ENCODE peak calls at places on chromosome 22, in nine cellular contexts. One of them, this sample, is unnamed.

GRCh38 chr22:17777005-17777716 is 2.9 kb upstream of the BID start:
- DNase-seq in cardiac fibroblast: no peak
- DNase-seq in glutamatergic neuron: no peak
- DNase-seq in stomach: peak; percentile 55
- DNase-seq in amniotic stem cell: no peak
- DNase-seq in GM23338: no peak
- DNase-seq in H9: no peak
- DNase-seq in neural crest cell: no peak
- DNase-seq in WTC11: no peak
- DNase-seq in this sample: no peak

GRCh38 chr22:44758354-44758969 is 6.1 kb downstream of the ARHGAP8 start:
- DNase-seq in GM23338: no peak
- DNase-seq in amniotic stem cell: peak; percentile 44
- DNase-seq in WTC11: no peak
- DNase-seq in cardiac fibroblast: peak; percentile 44
- DNase-seq in H9: no peak
- DNase-seq in stomach: no peak
- DNase-seq in glutamatergic neuron: no peak
- DNase-seq in neural crest cell: no peak
- DNase-seq in this sample: peak; percentile 72

GRCh38 chr22:27533105-27533504 is 268.5 kb downstream of the MN1 start:
- DNase-seq in glutamatergic neuron: no peak
- DNase-seq in H9: no peak
- DNase-seq in amniotic stem cell: no peak
- DNase-seq in neural crest cell: no peak
- DNase-seq in GM23338: no peak
- DNase-seq in stomach: no peak
- DNase-seq in WTC11: no peak
- DNase-seq in cardiac fibroblast: no peak
- DNase-seq in this sample: no peak

GRCh38 chr22:37752189-37753061 is 55.3 kb upstream of the GCAT start:
- DNase-seq in neural crest cell: peak; percentile 30
- DNase-seq in GM23338: no peak
- DNase-seq in glutamatergic neuron: no peak
- DNase-seq in H9: no peak
- DNase-seq in cardiac fibroblast: peak; percentile 99
- DNase-seq in amniotic stem cell: peak; percentile 87
- DNase-seq in stomach: peak; percentile 93
- DNase-seq in WTC11: no peak
- DNase-seq in this sample: peak; percentile 98

GRCh38 chr22:25746012-25746373 is 4.0 kb downstream of the MYO18B start:
- DNase-seq in amniotic stem cell: no peak
- DNase-seq in cardiac fibroblast: peak; percentile 39
- DNase-seq in H9: no peak
- DNase-seq in WTC11: no peak
- DNase-seq in stomach: no peak
- DNase-seq in glutamatergic neuron: no peak
- DNase-seq in neural crest cell: no peak
- DNase-seq in GM23338: no peak
- DNase-seq in this sample: peak; percentile 3

GRCh38 chr22:30219049-30219448 is 27.5 kb downstream of the LIF start:
- DNase-seq in neural crest cell: no peak
- DNase-seq in cardiac fibroblast: no peak
- DNase-seq in H9: no peak
- DNase-seq in stomach: no peak
- DNase-seq in glutamatergic neuron: no peak
- DNase-seq in GM23338: no peak
- DNase-seq in WTC11: no peak
- DNase-seq in amniotic stem cell: no peak
- DNase-seq in this sample: no peak

GRCh38 chr22:23833017-23833795 is 5.6 kb downstream of the DERL3 start:
- DNase-seq in stomach: no peak
- DNase-seq in GM23338: no peak
- DNase-seq in amniotic stem cell: no peak
- DNase-seq in cardiac fibroblast: no peak
- DNase-seq in WTC11: no peak
- DNase-seq in H9: no peak
- DNase-seq in glutamatergic neuron: no peak
- DNase-seq in neural crest cell: no peak
- DNase-seq in this sample: no peak

GRCh38 chr22:21641417-21641794 is 696 bp upstream of the SDF2L1 start:
- DNase-seq in WTC11: no peak
- DNase-seq in H9: peak; percentile 60
- DNase-seq in glutamatergic neuron: peak; percentile 67
- DNase-seq in GM23338: peak; percentile 68
- DNase-seq in amniotic stem cell: peak; percentile 20
- DNase-seq in cardiac fibroblast: peak; percentile 65
- DNase-seq in stomach: peak; percentile 53
- DNase-seq in neural crest cell: peak; percentile 57
- DNase-seq in this sample: peak; percentile 44

GRCh38 chr22:22110548-22111266 is 128.1 kb upstream of the TOP3B start:
- DNase-seq in stomach: no peak
- DNase-seq in amniotic stem cell: no peak
- DNase-seq in glutamatergic neuron: peak; percentile 79
- DNase-seq in neural crest cell: peak; percentile 48
- DNase-seq in WTC11: peak; percentile 63
- DNase-seq in GM23338: peak; percentile 74
- DNase-seq in cardiac fibroblast: peak; percentile 52
- DNase-seq in H9: peak; percentile 51
- DNase-seq in this sample: peak; percentile 73

GRCh38 chr22:25453058-25453457 is 111.4 kb upstream of the GRK3 start:
- DNase-seq in amniotic stem cell: no peak
- DNase-seq in H9: no peak
- DNase-seq in neural crest cell: no peak
- DNase-seq in stomach: no peak
- DNase-seq in glutamatergic neuron: no peak
- DNase-seq in cardiac fibroblast: no peak
- DNase-seq in WTC11: no peak
- DNase-seq in GM23338: no peak
- DNase-seq in this sample: no peak

GRCh38 chr22:38788016-38788415 is 5.9 kb downstream of the DNAL4 start:
- DNase-seq in neural crest cell: no peak
- DNase-seq in glutamatergic neuron: no peak
- DNase-seq in WTC11: no peak
- DNase-seq in cardiac fibroblast: peak; percentile 85
- DNase-seq in GM23338: no peak
- DNase-seq in amniotic stem cell: no peak
- DNase-seq in H9: no peak
- DNase-seq in stomach: no peak
- DNase-seq in this sample: no peak

GRCh38 chr22:25702046-25702445 is 39.9 kb upstream of the MYO18B start:
- DNase-seq in glutamatergic neuron: no peak
- DNase-seq in amniotic stem cell: no peak
- DNase-seq in neural crest cell: no peak
- DNase-seq in stomach: no peak
- DNase-seq in GM23338: no peak
- DNase-seq in WTC11: no peak
- DNase-seq in cardiac fibroblast: peak; percentile 57
- DNase-seq in H9: no peak
- DNase-seq in this sample: peak; percentile 11

GRCh38 chr22:25564979-25565677 is 653 bp downstream of the GRK3 start:
- DNase-seq in neural crest cell: peak; percentile 40
- DNase-seq in amniotic stem cell: no peak
- DNase-seq in H9: peak; percentile 81
- DNase-seq in GM23338: peak; percentile 91
- DNase-seq in stomach: no peak
- DNase-seq in WTC11: peak; percentile 61
- DNase-seq in cardiac fibroblast: no peak
- DNase-seq in glutamatergic neuron: peak; percentile 63
- DNase-seq in this sample: no peak

GRCh38 chr22:46292727-46293126 is 3.9 kb upstream of the GTSE1 start:
- DNase-seq in H9: no peak
- DNase-seq in glutamatergic neuron: no peak
- DNase-seq in WTC11: no peak
- DNase-seq in GM23338: no peak
- DNase-seq in cardiac fibroblast: no peak
- DNase-seq in stomach: no peak
- DNase-seq in amniotic stem cell: no peak
- DNase-seq in neural crest cell: no peak
- DNase-seq in this sample: no peak

GRCh38 chr22:46875089-46875488 is 112.6 kb downstream of the TBC1D22A start:
- DNase-seq in stomach: no peak
- DNase-seq in WTC11: no peak
- DNase-seq in cardiac fibroblast: no peak
- DNase-seq in amniotic stem cell: no peak
- DNase-seq in GM23338: no peak
- DNase-seq in H9: no peak
- DNase-seq in glutamatergic neuron: no peak
- DNase-seq in neural crest cell: no peak
- DNase-seq in this sample: no peak

GRCh38 chr22:37739611-37740049 is 42.8 kb downstream of the TRIOBP start:
- DNase-seq in neural crest cell: no peak
- DNase-seq in glutamatergic neuron: no peak
- DNase-seq in cardiac fibroblast: no peak
- DNase-seq in GM23338: no peak
- DNase-seq in amniotic stem cell: no peak
- DNase-seq in stomach: no peak
- DNase-seq in WTC11: no peak
- DNase-seq in H9: no peak
- DNase-seq in this sample: no peak

GRCh38 chr22:48428556-48429371 is 1398.9 kb downstream of the BRD1 start:
- DNase-seq in cardiac fibroblast: no peak
- DNase-seq in glutamatergic neuron: no peak
- DNase-seq in GM23338: no peak
- DNase-seq in WTC11: no peak
- DNase-seq in H9: no peak
- DNase-seq in neural crest cell: no peak
- DNase-seq in amniotic stem cell: no peak
- DNase-seq in stomach: no peak
- DNase-seq in this sample: no peak

GRCh38 chr22:32775957-32776356 is 25.5 kb upstream of the TIMP3 start:
- DNase-seq in GM23338: peak; percentile 47
- DNase-seq in stomach: no peak
- DNase-seq in cardiac fibroblast: no peak
- DNase-seq in WTC11: no peak
- DNase-seq in amniotic stem cell: no peak
- DNase-seq in glutamatergic neuron: no peak
- DNase-seq in H9: no peak
- DNase-seq in neural crest cell: no peak
- DNase-seq in this sample: no peak

GRCh38 chr22:42676059-42676607 is 26.9 kb upstream of the CYB5R3 start:
- DNase-seq in neural crest cell: no peak
- DNase-seq in cardiac fibroblast: peak; percentile 82
- DNase-seq in glutamatergic neuron: no peak
- DNase-seq in H9: no peak
- DNase-seq in GM23338: no peak
- DNase-seq in amniotic stem cell: no peak
- DNase-seq in stomach: no peak
- DNase-seq in WTC11: no peak
- DNase-seq in this sample: no peak

GRCh38 chr22:40648386-40648785 is 11.9 kb upstream of the MRTFA start:
- DNase-seq in WTC11: no peak
- DNase-seq in neural crest cell: no peak
- DNase-seq in amniotic stem cell: no peak
- DNase-seq in GM23338: no peak
- DNase-seq in H9: no peak
- DNase-seq in stomach: no peak
- DNase-seq in cardiac fibroblast: no peak
- DNase-seq in glutamatergic neuron: no peak
- DNase-seq in this sample: no peak

GRCh38 chr22:29353860-29354259 is 34.5 kb downstream of the AP1B1 start:
- DNase-seq in cardiac fibroblast: no peak
- DNase-seq in GM23338: no peak
- DNase-seq in glutamatergic neuron: no peak
- DNase-seq in stomach: no peak
- DNase-seq in WTC11: no peak
- DNase-seq in neural crest cell: no peak
- DNase-seq in H9: no peak
- DNase-seq in amniotic stem cell: no peak
- DNase-seq in this sample: no peak

GRCh38 chr22:36659762-36660509 is 43.6 kb downstream of the CACNG2 start:
- DNase-seq in WTC11: no peak
- DNase-seq in stomach: peak; percentile 88
- DNase-seq in neural crest cell: no peak
- DNase-seq in amniotic stem cell: peak; percentile 86
- DNase-seq in cardiac fibroblast: peak; percentile 91
- DNase-seq in H9: no peak
- DNase-seq in GM23338: no peak
- DNase-seq in glutamatergic neuron: no peak
- DNase-seq in this sample: peak; percentile 98

GRCh38 chr22:17281026-17281809 is 62.0 kb upstream of the ADA2 start:
- DNase-seq in amniotic stem cell: no peak
- DNase-seq in stomach: no peak
- DNase-seq in WTC11: no peak
- DNase-seq in GM23338: no peak
- DNase-seq in H9: no peak
- DNase-seq in glutamatergic neuron: no peak
- DNase-seq in cardiac fibroblast: no peak
- DNase-seq in neural crest cell: no peak
- DNase-seq in this sample: no peak

GRCh38 chr22:50678651-50679521 is 6.3 kb downstream of the SHANK3 start:
- DNase-seq in GM23338: no peak
- DNase-seq in WTC11: no peak
- DNase-seq in amniotic stem cell: no peak
- DNase-seq in H9: no peak
- DNase-seq in stomach: peak; percentile 20
- DNase-seq in neural crest cell: no peak
- DNase-seq in cardiac fibroblast: no peak
- DNase-seq in glutamatergic neuron: no peak
- DNase-seq in this sample: no peak

This sample was measured in PC-3.